ENCODE peak calls at places on chromosomes 5 and 9, in five cellular contexts. Z, V, L, O and I are unnamed samples.
A peak's percentile ranks its signal among the peaks of the same experiment; 100 is the strongest.

GRCh38 chr5:53434566-53434965 is 45.9 kb upstream of the FST start:
- DNase-seq in Z (no peak), V (no peak), L (no peak), O (no peak), I (no peak)

GRCh38 chr5:155004138-155004744 is 9.3 kb upstream of the KIF4B start:
- DNase-seq in Z (no peak), V (no peak), L (no peak), O (no peak), I (no peak)

GRCh38 chr5:151617383-151617840 is 26.3 kb upstream of the FAT2 start:
- DNase-seq in Z (no peak), V (no peak), L (no peak), O (no peak), I (no peak)

GRCh38 chr5:115472601-115473000 is 72.0 kb downstream of the FEM1C start:
- DNase-seq in Z (no peak), V (no peak), L (no peak), O (no peak), I (peak; percentile 65)

GRCh38 chr5:81014348-81014747 is 54.2 kb downstream of the RASGRF2 start:
- DNase-seq in Z (no peak), V (no peak), L (no peak), O (no peak), I (no peak)

GRCh38 chr9:4035809-4036208 is 264.1 kb downstream of the GLIS3 start:
- DNase-seq in Z (no peak), V (no peak), L (no peak), O (no peak), I (no peak)

GRCh38 chr9:96515629-96516470 is 65.9 kb downstream of the HABP4 start:
- DNase-seq in Z (no peak), V (no peak), L (no peak), O (no peak), I (no peak)

GRCh38 chr5:65061250-65061973 is 292.7 kb downstream of the CWC27 start:
- DNase-seq in Z (no peak), V (no peak), L (peak; percentile 77), O (peak; percentile 83), I (no peak)

GRCh38 chr9:134130503-134131375 is 5.1 kb upstream of the WDR5 start:
- DNase-seq in Z (no peak), V (no peak), L (no peak), O (no peak), I (peak; percentile 73)

GRCh38 chr9:77899679-77900354 is 131.8 kb downstream of the GNAQ start:
- DNase-seq in Z (no peak), V (no peak), L (no peak), O (no peak), I (no peak)

GRCh38 chr5:94705427-94705826 is 87.0 kb downstream of the SLF1 start:
- DNase-seq in Z (no peak), V (no peak), L (no peak), O (no peak), I (no peak)

GRCh38 chr5:133786432-133786831 is 174.1 kb upstream of the FSTL4 start:
- DNase-seq in Z (no peak), V (no peak), L (no peak), O (no peak), I (no peak)

GRCh38 chr5:73896117-73896516 is 270.1 kb downstream of the ARHGEF28 start:
- DNase-seq in Z (no peak), V (no peak), L (no peak), O (no peak), I (no peak)

GRCh38 chr5:141349917-141350619 is at the start of gene PCDHGB1:
- DNase-seq in Z (no peak), V (peak; percentile 12), L (no peak), O (no peak), I (no peak)

GRCh38 chr9:121835581-121836381 is 184.3 kb downstream of the DAB2IP start:
- DNase-seq in Z (no peak), V (no peak), L (no peak), O (no peak), I (no peak)

GRCh38 chr9:115649991-115650472 is 503.6 kb upstream of the PAPPA start:
- DNase-seq in Z (peak; percentile 74), V (no peak), L (no peak), O (no peak), I (peak; percentile 58)

GRCh38 chr9:134606951-134607733 is 34.5 kb upstream of the COL5A1 start:
- DNase-seq in Z (no peak), V (no peak), L (no peak), O (peak; percentile 38), I (no peak)

GRCh38 chr5:67720162-67720772 is 495.3 kb upstream of the PIK3R1 start:
- DNase-seq in Z (no peak), V (no peak), L (no peak), O (no peak), I (no peak)

GRCh38 chr9:134968011-134968822 is 50.5 kb upstream of the FCN1 start:
- DNase-seq in Z (no peak), V (no peak), L (no peak), O (peak; percentile 44), I (no peak)

GRCh38 chr5:181281984-181282316 is 21.0 kb upstream of the TRIM52 start:
- DNase-seq in Z (no peak), V (no peak), L (no peak), O (no peak), I (no peak)

GRCh38 chr9:111442360-111443027 is 41.7 kb downstream of the ECPAS start:
- DNase-seq in Z (no peak), V (no peak), L (no peak), O (no peak), I (no peak)

GRCh38 chr5:103690676-103691075 is 128.1 kb upstream of the NUDT12 start:
- DNase-seq in Z (no peak), V (no peak), L (no peak), O (no peak), I (no peak)

GRCh38 chr5:2534251-2534650 is 217.2 kb downstream of the IRX2 start:
- DNase-seq in Z (no peak), V (no peak), L (no peak), O (no peak), I (no peak)

GRCh38 chr9:4301971-4302427 is 2.1 kb upstream of the GLIS3 start:
- DNase-seq in Z (peak; percentile 59), V (no peak), L (no peak), O (no peak), I (peak; percentile 53)

GRCh38 chr9:92961627-92962302 is 14.4 kb downstream of the FGD3 start:
- DNase-seq in Z (no peak), V (no peak), L (no peak), O (no peak), I (no peak)

GRCh38 chr9:97373311-97373710 is 38.6 kb upstream of the TDRD7 start:
- DNase-seq in Z (no peak), V (no peak), L (no peak), O (no peak), I (no peak)

GRCh38 chr5:68239485-68239884 is 23.9 kb downstream of the PIK3R1 start:
- DNase-seq in Z (peak; percentile 52), V (peak; percentile 61), L (no peak), O (peak; percentile 92), I (peak; percentile 48)

GRCh38 chr5:137622850-137623249 is 113.0 kb downstream of the KLHL3 start:
- DNase-seq in Z (peak; percentile 67), V (no peak), L (peak; percentile 9), O (no peak), I (peak; percentile 80)

GRCh38 chr5:43432486-43433365 is 20.5 kb upstream of the CCL28 start:
- DNase-seq in Z (no peak), V (no peak), L (no peak), O (no peak), I (peak; percentile 66)

GRCh38 chr5:3828761-3829160 is 233.1 kb downstream of the IRX1 start:
- DNase-seq in Z (no peak), V (no peak), L (no peak), O (no peak), I (no peak)

GRCh38 chr9:87546704-87547103 is 49.0 kb downstream of the DAPK1 start:
- DNase-seq in Z (no peak), V (no peak), L (no peak), O (no peak), I (no peak)

GRCh38 chr9:129571298-129572051 is 49.4 kb downstream of the C9orf50 start:
- DNase-seq in Z (no peak), V (no peak), L (no peak), O (no peak), I (no peak)

DNA sequence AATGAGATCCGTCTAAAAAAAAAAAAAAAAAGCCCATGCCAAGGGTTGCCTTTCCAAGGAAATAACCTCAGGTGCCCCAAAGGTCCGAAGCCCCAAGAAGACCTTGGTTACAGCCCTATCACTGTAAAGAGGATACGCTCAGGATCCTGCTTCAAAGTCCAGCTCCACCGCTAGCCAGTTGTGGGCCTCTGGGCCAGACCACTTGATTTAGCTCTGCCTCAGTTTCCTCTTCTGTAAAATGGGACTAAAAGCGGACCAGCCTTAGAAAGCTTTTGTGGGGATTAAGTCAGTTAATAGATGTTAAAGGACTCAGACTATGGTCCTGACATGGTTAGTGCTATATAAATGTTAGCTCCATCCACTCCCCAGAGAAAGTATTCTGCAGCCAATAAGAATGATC is 48.7 kb upstream of the ORM1 start:
- DNase-seq in Z (no peak), V (no peak), L (no peak), O (no peak), I (peak; percentile 4)
- H3K4me1 ChIP-seq in Z (peaks cover 1% of the 10 kb centered on the region), V (no peaks in the 10 kb centered on the region), L (no peaks in the 10 kb centered on the region), O (no peaks in the 10 kb centered on the region), I (no peaks in the 10 kb centered on the region)

GRCh38 chr5:143133721-143134120 is 269.8 kb downstream of the NR3C1 start:
- DNase-seq in Z (no peak), V (no peak), L (no peak), O (no peak), I (no peak)

GRCh38 chr5:143130891-143131290 is 272.6 kb downstream of the NR3C1 start:
- DNase-seq in Z (no peak), V (no peak), L (no peak), O (no peak), I (no peak)

GRCh38 chr5:143134269-143134668 is 269.2 kb downstream of the NR3C1 start:
- DNase-seq in Z (no peak), V (no peak), L (no peak), O (no peak), I (no peak)

GRCh38 chr5:143131983-143132382 is 271.5 kb downstream of the NR3C1 start:
- DNase-seq in Z (no peak), V (no peak), L (no peak), O (no peak), I (no peak)

GRCh38 chr5:143132739-143133138 is 270.7 kb downstream of the NR3C1 start:
- DNase-seq in Z (no peak), V (no peak), L (no peak), O (no peak), I (no peak)
- H3K27me3 ChIP-seq in Z (no peaks in the 10 kb centered on the region), V (no peaks in the 10 kb centered on the region), L (no peaks in the 10 kb centered on the region), O (no peaks in the 10 kb centered on the region), I (no peaks in the 10 kb centered on the region)

GRCh38 chr9:83340451-83340850 is 197.8 kb downstream of the FRMD3 start:
- DNase-seq in Z (no peak), V (no peak), L (no peak), O (no peak), I (no peak)
- H3K27ac ChIP-seq in Z (peak overlapping the region; percentile 10), V (no peak overlapping the region), L (no peak overlapping the region), O (no peak overlapping the region), I (peak overlapping the region; percentile 73)

DNA sequence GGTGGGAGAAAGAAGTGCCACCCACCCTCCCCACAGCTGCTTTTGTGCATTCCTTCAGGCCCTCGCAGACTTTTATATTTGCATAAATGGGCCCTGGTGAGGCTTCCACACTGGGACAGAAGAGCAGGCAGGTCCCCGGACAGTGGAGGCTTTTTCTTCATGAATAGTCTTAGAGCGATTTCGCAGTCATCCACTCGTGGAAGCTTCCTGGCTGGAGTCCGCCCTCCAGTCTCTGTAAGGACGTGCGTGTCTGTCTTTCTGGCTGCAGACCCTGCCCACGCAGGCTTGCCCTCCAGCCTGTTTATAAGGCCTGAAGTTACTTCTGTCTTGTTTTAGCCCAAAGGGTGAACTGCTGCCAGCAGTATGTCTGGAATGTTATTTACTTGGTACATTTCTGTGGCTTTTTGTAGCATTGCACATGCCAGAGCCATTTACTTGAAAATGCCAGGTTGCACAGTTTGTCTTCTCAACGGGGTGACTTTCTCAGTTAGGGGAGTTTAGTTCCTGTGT is 195.7 kb downstream of the AOPEP start:
- DNase-seq in Z (peak; percentile 80), V (no peak), L (no peak), O (no peak), I (no peak)
- H3K4me1 ChIP-seq in Z (peaks cover 36% of the 10 kb centered on the region), V (no peaks in the 10 kb centered on the region), L (no peaks in the 10 kb centered on the region), O (peaks cover 11% of the 10 kb centered on the region), I (peaks cover 51% of the 10 kb centered on the region)